ENCODE peak calls at places on chromosomes 6 and 20, in ten cellular contexts. M is activated CD4-positive, alpha-beta T cell treated with anti-CD3 and anti-CD28 coated beads, Interleukin-2, amount 50 U/mL, for 4 hours; U is LHCN-M2; Z is fibroblast of villous mesenchyme; L is Right ventricle myocardium superior; P is lower leg skin; A is GM20000; Y is activated T-helper 1 cell treated with Interleukin-2 at 50 U/mL for 16 hours; V is colonic mucosa; X is OCI-M1. C is an unnamed sample.

GRCh38 chr20:13857961-13858360 is 73.1 kb downstream of the NDUFAF5 start:
- DNase-seq in M (no peak), U (no peak), Z (no peak), L (no peak), P (no peak), A (no peak), Y (no peak), V (no peak), X (no peak), C (no peak)

GRCh38 chr6:32944265-32944664 is 3.4 kb upstream of the HLA-DMB start:
- DNase-seq in M (no peak), U (no peak), Z (no peak), L (peak; percentile 50), P (no peak), A (peak; percentile 64), Y (no peak), V (no peak), X (peak; percentile 85), C (no peak)

GRCh38 chr6:113980937-113981554 is 10.1 kb upstream of the HDAC2 start:
- DNase-seq in M (no peak), U (no peak), Z (no peak), L (no peak), P (no peak), A (peak; percentile 31), Y (no peak), V (no peak), X (peak; percentile 49), C (peak; percentile 25)

GRCh38 chr6:111793711-111794111 is 79.5 kb downstream of the FYN start:
- DNase-seq in M (no peak), U (no peak), Z (no peak), L (no peak), P (no peak), A (peak; percentile 56), Y (peak; percentile 22), V (no peak), X (no peak), C (no peak)

GRCh38 chr6:27592481-27593199 is 119.7 kb upstream of the ZNF184 start:
- DNase-seq in M (no peak), U (peak; percentile 92), Z (peak; percentile 60), L (no peak), P (no peak), A (peak; percentile 80), Y (no peak), V (peak; percentile 43), X (peak; percentile 96), C (peak; percentile 82)

GRCh38 chr6:41935190-41935569 is 6.4 kb downstream of the CCND3 start:
- DNase-seq in M (no peak), U (peak; percentile 25), Z (no peak), L (no peak), P (no peak), A (no peak), Y (no peak), V (no peak), X (peak; percentile 54), C (no peak)

GRCh38 chr6:25899123-25899522 is 25.1 kb upstream of the SLC17A3 start:
- DNase-seq in M (no peak), U (no peak), Z (no peak), L (no peak), P (no peak), A (no peak), Y (no peak), V (no peak), X (no peak), C (no peak)

GRCh38 chr6:40252531-40253258 is 318.4 kb upstream of the MOCS1 start:
- DNase-seq in M (no peak), U (no peak), Z (no peak), L (no peak), P (peak; percentile 29), A (no peak), Y (no peak), V (no peak), X (no peak), C (no peak)

GRCh38 chr6:4687656-4687988 is 88.6 kb upstream of the CDYL start:
- DNase-seq in M (no peak), U (no peak), Z (no peak), L (no peak), P (no peak), A (no peak), Y (no peak), V (no peak), X (no peak), C (no peak)

GRCh38 chr6:93799226-93799625 is 379.9 kb upstream of the EPHA7 start:
- DNase-seq in M (no peak), U (peak; percentile 74), Z (no peak), L (no peak), P (no peak), A (no peak), Y (no peak), V (no peak), X (no peak), C (no peak)

GRCh38 chr6:128275030-128275429 is 245.4 kb downstream of the PTPRK start:
- DNase-seq in M (no peak), U (peak; percentile 63), Z (peak; percentile 58), L (no peak), P (no peak), A (no peak), Y (no peak), V (no peak), X (no peak), C (peak; percentile 28)

C was measured in MCF 10A.